ENCODE peak calls at places on chromosome 7, in nine cellular contexts. K, B, T, S, H, Y, M, I and J are unnamed samples.

GRCh38 chr7:77331938-77332695 is 84.0 kb downstream of the GSAP start:
- DNase-seq in I (peak; percentile 93), T (peak; percentile 76), H (peak; percentile 86), M (peak; percentile 95), B (peak; percentile 81), Y (peak; percentile 55), K (peak; percentile 48), S (peak; percentile 91), J (peak; percentile 95)

GRCh38 chr7:113824117-113824823 is 94.5 kb downstream of the PPP1R3A start:
- DNase-seq in M (no peak), B (no peak), T (no peak), Y (no peak), I (peak; percentile 15), S (no peak), H (no peak), K (no peak), J (no peak)

GRCh38 chr7:99699946-99700345 is 20.1 kb upstream of the CYP3A5 start:
- DNase-seq in H (no peak), T (no peak), B (no peak), S (no peak), I (peak; percentile 10), M (no peak), Y (no peak), K (no peak), J (no peak)

GRCh38 chr7:95213809-95214492 is 110.4 kb downstream of the PON1 start:
- DNase-seq in K (no peak), I (peak; percentile 50), M (peak; percentile 55), T (no peak), S (peak; percentile 71), Y (no peak), H (no peak), B (no peak), J (peak; percentile 99)

GRCh38 chr7:333399-333776 is 43.4 kb downstream of the FOXL3 start:
- DNase-seq in S (no peak), B (no peak), K (no peak), T (no peak), M (peak; percentile 45), Y (peak; percentile 55), I (peak; percentile 23), H (peak; percentile 69), J (no peak)

GRCh38 chr7:40850017-40850416 is 715.2 kb downstream of the SUGCT start:
- DNase-seq in K (no peak), Y (no peak), S (no peak), B (no peak), I (peak; percentile 47), M (peak; percentile 6), H (peak; percentile 71), T (no peak), J (peak; percentile 19)

GRCh38 chr7:46927131-46927810 is 654.6 kb downstream of the TNS3 start:
- DNase-seq in I (no peak), M (no peak), K (no peak), S (no peak), H (no peak), T (no peak), B (no peak), Y (no peak), J (no peak)

GRCh38 chr7:102313997-102314780 is 27.5 kb downstream of the SH2B2 start:
- DNase-seq in K (no peak), M (no peak), T (no peak), H (no peak), Y (no peak), I (no peak), B (no peak), S (no peak), J (no peak)

GRCh38 chr7:142554555-142555532 is 194.4 kb upstream of the PRSS1 start:
- DNase-seq in H (no peak), K (no peak), T (no peak), M (no peak), B (no peak), Y (no peak), I (peak; percentile 66), S (peak; percentile 27), J (peak; percentile 50)

GRCh38 chr7:142560166-142560565 is 189.1 kb upstream of the PRSS1 start:
- DNase-seq in T (no peak), M (no peak), K (no peak), B (no peak), S (no peak), H (no peak), Y (no peak), I (peak; percentile 73), J (no peak)

GRCh38 chr7:142557971-142558582 is 191.2 kb upstream of the PRSS1 start:
- DNase-seq in Y (no peak), S (peak; percentile 64), T (no peak), H (no peak), B (peak; percentile 48), K (no peak), M (peak; percentile 62), I (peak; percentile 96), J (peak; percentile 90)

GRCh38 chr7:142553216-142553615 is 196.1 kb upstream of the PRSS1 start:
- DNase-seq in Y (no peak), I (peak; percentile 83), K (no peak), B (no peak), S (no peak), H (no peak), M (no peak), T (no peak), J (peak; percentile 71)

DNA sequence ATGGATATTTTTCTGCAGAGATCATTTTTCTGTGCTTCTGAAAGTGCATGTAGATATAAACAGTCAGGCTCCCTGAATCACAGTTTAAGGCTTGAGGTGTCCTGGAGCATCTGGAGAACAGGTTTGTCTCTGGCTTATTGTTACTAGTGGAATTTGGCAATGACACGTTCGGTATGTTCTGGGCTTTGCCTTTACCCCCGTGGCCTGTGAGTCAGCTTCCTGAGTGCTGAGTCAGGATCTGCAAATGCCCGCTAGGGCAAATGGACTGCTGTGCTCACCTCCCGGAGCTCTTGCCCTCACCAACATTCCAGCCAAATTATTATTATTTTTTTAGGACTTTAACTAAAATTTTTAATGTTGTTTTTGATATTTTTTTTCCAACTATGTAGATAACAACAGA is 192.5 kb upstream of the PRSS1 start:
- DNase-seq in Y (peak; percentile 50), K (no peak), S (peak; percentile 94), H (peak; percentile 66), M (peak; percentile 95), T (peak; percentile 95), B (no peak), I (peak; percentile 99), J (peak; percentile 99)
- TF ChIP-seq CTCF in Y (no peak), K (no peak), S (peak; percentile 30), H (no peak), M (peak; percentile 38), T (peak; percentile 43), B (no peak), I (no peak), J (peak; percentile 33)

GRCh38 chr7:22549051-22549450 is 49.1 kb upstream of the STEAP1B start:
- DNase-seq in S (no peak), I (no peak), M (no peak), H (no peak), K (no peak), B (no peak), T (no peak), Y (no peak), J (no peak)

GRCh38 chr7:22551768-22552513 is 52.0 kb upstream of the STEAP1B start:
- DNase-seq in B (peak; percentile 49), K (no peak), M (no peak), S (no peak), I (no peak), H (no peak), Y (no peak), T (no peak), J (no peak)

GRCh38 chr7:22548313-22548712 is 48.3 kb upstream of the STEAP1B start:
- DNase-seq in T (no peak), I (no peak), S (no peak), B (no peak), K (no peak), Y (no peak), H (no peak), M (no peak), J (no peak)

GRCh38 chr7:22549667-22550513 is 49.9 kb upstream of the STEAP1B start:
- DNase-seq in S (no peak), Y (no peak), B (peak; percentile 17), H (no peak), K (no peak), M (peak; percentile 22), I (peak; percentile 52), T (no peak), J (no peak)

DNA sequence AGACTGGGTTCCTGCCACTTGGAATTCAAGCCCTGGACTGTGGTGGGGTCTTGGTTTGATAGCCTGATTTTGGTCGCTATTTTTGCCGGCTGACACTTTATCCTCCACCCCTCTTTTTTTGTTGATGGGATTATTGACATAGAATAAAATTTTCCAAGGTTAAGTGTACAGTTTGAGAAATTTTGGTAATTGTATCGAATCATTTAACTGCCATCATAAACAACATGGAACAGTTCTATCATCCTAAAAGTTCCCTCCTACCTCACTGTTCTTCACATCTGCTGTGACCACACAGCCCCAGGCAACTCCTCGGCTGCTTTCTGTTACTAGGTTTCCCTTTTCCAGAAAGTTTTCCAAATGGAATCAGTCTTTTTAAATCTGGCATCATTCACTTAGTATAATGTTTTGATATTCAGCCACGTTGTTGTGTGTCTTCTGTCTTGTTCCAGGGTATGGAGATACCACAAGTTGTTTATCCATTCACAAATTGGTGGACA is 50.6 kb upstream of the STEAP1B start:
- DNase-seq in S (no peak), I (peak; percentile 51), B (no peak), T (no peak), K (no peak), M (no peak), H (no peak), Y (no peak), J (no peak)
- TF ChIP-seq CTCF in S (no peak), I (no peak), B (peak; percentile 16), T (no peak), K (no peak), M (no peak), H (no peak), Y (no peak), J (no peak)

DNA sequence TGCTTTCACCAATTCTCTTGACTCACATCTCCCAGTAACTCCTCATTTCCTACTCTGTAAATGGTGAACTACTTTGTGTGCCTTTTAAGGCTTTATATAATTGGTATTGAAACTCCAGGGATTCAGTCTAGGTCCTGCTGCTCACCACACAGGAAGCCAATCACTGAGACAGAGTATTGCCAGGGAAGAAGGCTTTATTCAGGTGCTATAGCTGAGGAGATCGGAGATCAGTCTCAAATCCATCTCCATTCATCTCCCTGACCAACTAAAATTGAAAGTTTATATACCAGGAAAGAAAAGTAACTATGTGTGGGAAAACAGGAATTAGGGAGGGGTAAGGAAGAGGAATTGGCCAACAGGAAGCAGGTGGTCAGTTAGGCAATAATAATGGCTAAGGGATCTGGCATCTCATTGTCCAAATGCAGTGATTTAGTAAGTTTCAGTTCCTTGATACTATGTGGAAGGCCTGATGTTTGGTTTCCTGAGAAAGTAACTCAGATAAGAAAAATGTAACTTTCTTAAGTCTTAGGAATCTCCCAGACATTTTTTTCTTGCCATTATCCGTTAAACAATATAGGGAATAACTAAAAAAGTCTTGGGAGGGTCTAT is 10.2 kb upstream of the SDHAF3 start:
- DNase-seq in I (peak; percentile 6), B (no peak), M (peak; percentile 83), S (no peak), K (no peak), T (no peak), H (no peak), Y (no peak), J (peak; percentile 28)
- TF ChIP-seq CTCF in I (no peak), B (no peak), M (no peak), S (no peak), K (no peak), T (no peak), H (no peak), Y (no peak), J (no peak)

GRCh38 chr7:2173184-2173827 is 59.4 kb downstream of the MAD1L1 start:
- DNase-seq in M (no peak), S (no peak), H (peak; percentile 20), I (no peak), T (no peak), B (no peak), K (no peak), Y (no peak), J (no peak)

GRCh38 chr7:2175514-2175913 is 57.2 kb downstream of the MAD1L1 start:
- DNase-seq in T (peak; percentile 91), K (peak; percentile 57), I (peak; percentile 99), S (peak; percentile 96), M (peak; percentile 98), B (no peak), Y (peak; percentile 49), H (peak; percentile 46), J (peak; percentile 99)

GRCh38 chr7:2171855-2172254 is 60.9 kb downstream of the MAD1L1 start:
- DNase-seq in S (no peak), M (no peak), B (no peak), H (no peak), Y (no peak), T (no peak), K (no peak), I (no peak), J (no peak)

GRCh38 chr7:2172311-2173183 is 60.2 kb downstream of the MAD1L1 start:
- DNase-seq in B (no peak), T (peak; percentile 95), M (peak; percentile 93), I (peak; percentile 93), H (peak; percentile 40), K (peak; percentile 62), S (peak; percentile 98), Y (peak; percentile 82), J (peak; percentile 93)

DNA sequence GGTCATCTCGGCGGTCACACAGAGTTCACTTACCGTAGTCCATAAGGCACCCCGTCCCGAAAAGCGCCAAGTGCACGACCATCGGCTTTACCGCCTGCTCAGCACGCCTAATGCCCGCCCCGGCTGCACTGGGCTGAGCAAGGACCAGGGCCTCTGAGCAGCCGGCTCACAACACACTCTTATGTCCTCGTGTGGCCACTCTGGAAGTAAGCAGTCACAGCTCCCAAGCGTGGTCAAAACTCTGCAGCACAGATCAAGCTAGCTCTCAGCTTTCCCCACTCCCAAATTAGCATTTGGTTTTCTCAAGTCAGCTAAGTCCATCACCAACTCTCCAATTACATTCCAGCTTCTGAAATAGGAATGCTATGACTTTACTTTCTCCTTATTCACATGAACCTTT is 57.7 kb downstream of the MAD1L1 start:
- DNase-seq in M (no peak), T (no peak), Y (no peak), I (no peak), K (no peak), S (no peak), B (no peak), H (no peak), J (no peak)
- TF ChIP-seq CTCF in M (no peak), T (no peak), Y (no peak), I (no peak), K (no peak), S (no peak), B (no peak), H (no peak), J (no peak)